ENCODE peak calls at places on chromosome 2, in six cellular contexts. Q is upper lobe of right lung, H is mammary epithelial cell, B is psoas muscle, O is endodermal cell, N is astrocyte. P is an unnamed sample. For H3K36me3, the result is how much of the 10 kb centered on the place peaks cover.

GRCh38 chr2:127154985-127155650 is 48.2 kb upstream of the BIN1 start:
- DNase-seq in Q (no peak), H (no peak), B (peak), O (no peak), N (peak), P (no peak)

GRCh38 chr2:185835974-185836373 is 97.4 kb downstream of the FSIP2 start:
- DNase-seq in Q (no peak), H (no peak), B (no peak), O (no peak), N (no peak), P (no peak)

GRCh38 chr2:217277646-217278048 is 417.8 kb upstream of the TNP1 start:
- DNase-seq in Q (no peak), H (peak), B (peak), O (no peak), N (peak), P (no peak)

GRCh38 chr2:23350026-23350791 is 34.8 kb upstream of the KLHL29 start:
- DNase-seq in Q (no peak), H (no peak), B (peak), O (peak), N (no peak), P (no peak)

GRCh38 chr2:128868686-128869551 is 550.3 kb upstream of the HS6ST1 start:
- DNase-seq in Q (no peak), H (peak), B (no peak), O (no peak), N (peak), P (no peak)

GRCh38 chr2:9033385-9034175 is 30.1 kb upstream of the MBOAT2 start:
- DNase-seq in Q (no peak), H (no peak), B (no peak), O (peak), N (peak), P (peak)

GRCh38 chr2:208782097-208782496 is 375.5 kb downstream of the PTH2R start:
- DNase-seq in Q (no peak), H (no peak), B (no peak), O (no peak), N (no peak), P (no peak)

GRCh38 chr2:217402622-217403383 is 542.9 kb upstream of the TNP1 start:
- DNase-seq in Q (no peak), H (peak), B (no peak), O (no peak), N (no peak), P (no peak)

GRCh38 chr2:233409286-233409991 is 55.1 kb downstream of the DGKD start:
- DNase-seq in Q (no peak), H (no peak), B (no peak), O (no peak), N (no peak), P (no peak)

GRCh38 chr2:185187421-185187820 is 551.2 kb upstream of the FSIP2 start:
- DNase-seq in Q (no peak), H (peak), B (no peak), O (no peak), N (no peak), P (no peak)

GRCh38 chr2:95024960-95025405 is 525 bp upstream of the MAL start:
- DNase-seq in Q (no peak), H (no peak), B (no peak), O (peak), N (no peak), P (no peak)

GRCh38 chr2:32068-32467 is 14.2 kb downstream of the FAM110C start:
- DNase-seq in Q (no peak), H (no peak), B (no peak), O (no peak), N (no peak), P (no peak)

DNA sequence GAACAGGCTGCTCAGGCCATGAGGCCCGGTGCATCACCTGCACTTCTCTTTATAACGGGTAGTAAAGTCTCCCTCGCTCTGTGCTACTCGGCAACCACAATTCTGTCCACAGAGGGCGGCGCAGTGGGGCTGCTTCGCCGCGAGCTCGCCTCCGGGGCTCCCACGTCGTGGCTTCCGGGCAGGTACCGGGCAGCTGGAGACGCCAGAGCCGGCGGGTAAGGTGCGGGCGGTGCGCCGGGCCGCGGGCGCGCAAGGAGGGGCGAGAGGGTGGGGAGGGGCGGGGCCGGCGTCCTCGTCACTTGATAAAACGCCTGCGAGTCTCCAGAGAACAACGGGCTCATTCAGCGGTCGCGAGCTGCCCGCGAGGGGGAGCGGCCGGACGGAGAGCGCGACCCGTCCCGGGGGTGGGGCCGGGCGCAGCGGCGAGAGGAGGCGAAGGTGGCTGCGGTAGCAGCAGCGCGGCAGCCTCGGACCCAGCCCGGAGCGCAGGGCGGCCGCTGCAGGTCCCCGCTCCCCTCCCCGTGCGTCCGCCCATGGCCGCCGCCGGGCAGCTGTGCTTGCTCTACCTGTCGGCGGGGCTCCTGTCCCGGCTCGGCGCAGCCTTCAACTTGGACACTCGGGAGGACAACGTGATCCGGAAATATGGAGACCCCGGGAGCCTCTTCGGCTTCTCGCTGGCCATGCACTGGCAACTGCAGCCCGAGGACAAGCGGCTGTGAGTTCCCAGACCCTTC is at the start of gene ITGA6:
- DNase-seq in Q (peak), H (peak), B (peak), O (peak), N (peak), P (peak)
- TF ChIP-seq CTCF in Q (peak), H (peak), B (peak), O (peak), N (no peak), P (peak)

GRCh38 chr2:27445155-27445554 is 3.0 kb downstream of the KRTCAP3 start:
- DNase-seq in Q (no peak), H (no peak), B (no peak), O (no peak), N (no peak), P (no peak)
- H3K36me3 ChIP-seq in Q (under half), H (under half), B (under half), O (under half), N (under half), P (half or more)

DNA sequence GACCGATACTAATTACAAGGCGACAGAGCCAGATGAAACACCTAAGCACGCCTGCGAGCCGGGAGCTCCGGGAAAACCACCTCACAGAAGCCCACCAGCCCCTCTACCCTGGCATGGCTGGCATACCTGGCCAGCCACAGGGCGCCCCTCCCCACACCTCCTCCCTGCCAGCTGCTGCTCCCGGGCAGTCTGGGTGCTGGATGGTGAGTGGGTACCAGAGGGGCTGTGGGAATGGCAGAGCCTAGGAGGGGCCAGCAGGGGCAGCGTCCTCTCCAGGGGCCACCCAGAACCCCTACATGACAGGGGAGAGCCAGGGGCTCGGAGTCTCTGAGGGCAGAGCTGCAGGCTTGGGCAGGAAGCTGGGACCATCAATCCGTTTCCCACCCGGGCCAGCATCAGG is 58.7 kb upstream of the GPC1 start:
- DNase-seq in Q (no peak), H (no peak), B (no peak), O (no peak), N (no peak), P (no peak)
- TF ChIP-seq CTCF in Q (no peak), H (no peak), B (no peak), O (peak), N (no peak), P (peak)

DNA sequence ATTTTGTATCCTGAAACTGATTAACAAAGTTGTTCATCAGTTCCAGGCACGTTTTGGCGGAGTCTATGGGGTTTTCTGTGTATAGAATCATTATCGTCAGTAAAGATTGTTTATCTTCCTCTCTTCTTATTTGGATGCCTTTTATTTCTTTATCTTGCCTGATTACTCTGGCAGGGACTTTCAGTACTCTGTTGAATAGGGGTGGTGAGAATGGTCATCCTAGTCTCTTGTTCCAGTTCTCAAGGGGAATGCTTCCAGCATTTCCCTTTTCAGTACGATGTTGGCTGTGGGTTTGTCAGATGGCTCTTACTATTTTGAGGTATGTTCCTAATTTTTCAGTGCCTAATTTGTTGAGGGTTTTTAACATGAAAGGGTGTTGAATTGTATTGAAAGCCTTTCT is 14.0 kb upstream of the SPDYA start:
- DNase-seq in Q (no peak), H (no peak), B (no peak), O (no peak), N (no peak), P (no peak)
- H3K36me3 ChIP-seq in Q (half or more), H (under half), B (under half), O (half or more), N (under half), P (half or more)

DNA sequence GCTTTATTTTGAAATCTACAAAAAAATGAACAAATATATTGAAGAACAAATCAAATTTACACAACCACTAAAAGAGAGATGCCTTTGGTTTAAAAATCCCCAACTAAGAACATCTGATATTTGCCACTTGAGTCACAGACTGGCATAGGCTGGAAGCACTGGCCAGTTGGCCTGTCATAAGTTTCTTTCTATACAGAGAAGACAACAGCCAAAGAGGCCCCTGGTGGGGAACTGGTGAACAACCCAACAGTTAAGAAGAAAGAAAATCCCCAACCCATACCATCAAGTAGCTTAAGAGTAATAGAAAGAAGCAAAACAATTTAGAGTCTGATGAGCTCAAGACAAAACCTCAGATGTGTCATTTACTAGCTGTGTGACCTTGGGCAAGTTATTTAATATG is 45.5 kb downstream of the OSR1 start:
- DNase-seq in Q (no peak), H (peak), B (no peak), O (peak), N (peak), P (peak)
- TF ChIP-seq CTCF in Q (peak), H (peak), B (peak), O (peak), N (peak), P (peak)

GRCh38 chr2:61183815-61184214 is 21.8 kb downstream of the C2orf74 start:
- DNase-seq in Q (no peak), H (no peak), B (no peak), O (no peak), N (no peak), P (no peak)

GRCh38 chr2:61182059-61182383 is 20.0 kb downstream of the C2orf74 start:
- DNase-seq in Q (no peak), H (no peak), B (no peak), O (no peak), N (no peak), P (no peak)

GRCh38 chr2:61185329-61185728 is 23.3 kb downstream of the C2orf74 start:
- DNase-seq in Q (no peak), H (no peak), B (no peak), O (no peak), N (no peak), P (no peak)

GRCh38 chr2:61181382-61182058 is 19.5 kb downstream of the C2orf74 start:
- DNase-seq in Q (no peak), H (no peak), B (no peak), O (no peak), N (no peak), P (no peak)

DNA sequence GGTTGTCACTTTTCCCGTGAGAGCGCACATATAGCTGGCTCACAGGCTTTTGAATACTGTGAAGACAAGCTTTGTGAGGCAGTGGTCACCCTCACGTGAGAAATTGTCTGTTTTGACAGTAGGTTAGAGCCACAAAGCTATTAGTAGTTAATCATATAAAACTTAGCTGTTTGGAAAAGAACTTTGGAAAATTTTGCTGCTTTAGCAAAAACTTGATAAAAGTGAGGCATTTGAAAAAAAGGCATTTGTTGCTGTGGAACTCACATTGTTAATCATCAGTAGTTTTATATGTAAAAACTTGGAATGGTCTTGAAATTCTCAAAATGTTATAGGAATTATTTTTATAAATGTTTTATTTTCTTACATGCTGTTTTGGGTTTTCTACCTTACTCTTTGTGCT is 22.3 kb downstream of the C2orf74 start:
- DNase-seq in Q (no peak), H (no peak), B (no peak), O (no peak), N (no peak), P (no peak)
- H3K36me3 ChIP-seq in Q (half or more), H (half or more), B (under half), O (half or more), N (half or more), P (half or more)

GRCh38 chr2:46327627-46328026 is 30.4 kb downstream of the EPAS1 start:
- DNase-seq in Q (no peak), H (no peak), B (no peak), O (peak), N (no peak), P (no peak)
- TF ChIP-seq CTCF in Q (peak), H (no peak), B (no peak), O (peak), N (no peak), P (peak)

DNA sequence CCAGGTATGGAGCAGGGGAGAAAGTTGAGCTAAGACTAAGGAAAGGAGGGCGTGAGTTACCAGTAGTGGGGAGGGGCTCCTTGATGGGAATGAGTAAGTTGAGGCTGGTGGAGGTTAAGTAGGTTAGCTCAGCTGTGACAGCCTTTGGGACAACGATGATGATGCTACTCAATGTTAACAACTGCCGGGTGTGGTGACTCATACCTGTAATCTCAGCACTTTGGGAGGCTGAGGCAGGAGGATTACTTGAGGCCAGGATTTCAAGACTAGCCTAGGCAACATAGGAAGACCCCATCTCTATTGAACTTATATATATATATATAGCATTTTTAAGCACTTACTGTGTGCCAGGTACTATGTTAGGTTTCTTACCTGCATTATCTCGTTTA is 48.4 kb downstream of the HK2 start:
- DNase-seq in Q (no peak), H (no peak), B (no peak), O (no peak), N (no peak), P (no peak)
- H3K36me3 ChIP-seq in Q (half or more), H (half or more), B (under half), O (half or more), N (under half), P (half or more)

DNA sequence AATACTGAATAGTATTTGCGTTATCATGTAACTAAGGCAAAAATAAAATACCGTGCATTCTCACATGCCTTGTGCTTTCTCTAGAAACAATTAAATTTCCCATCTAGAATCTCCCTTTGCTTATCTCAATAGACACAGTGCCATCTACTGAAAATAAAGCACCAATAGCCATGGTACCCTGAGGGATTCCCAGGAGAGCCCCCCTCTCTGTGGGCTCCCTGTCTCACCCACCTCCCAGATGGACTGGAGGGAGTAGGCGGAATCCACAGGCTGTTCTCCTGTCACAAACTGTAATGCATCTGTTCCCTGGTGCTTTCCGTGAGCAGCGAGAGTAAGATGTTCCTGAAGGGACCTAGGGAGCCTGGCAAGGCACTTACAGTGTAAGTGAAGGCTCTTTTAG is 112.4 kb upstream of the UPP2 start:
- DNase-seq in Q (no peak), H (no peak), B (no peak), O (no peak), N (no peak), P (no peak)
- TF ChIP-seq CTCF in Q (no peak), H (no peak), B (no peak), O (no peak), N (no peak), P (no peak)

GRCh38 chr2:26776195-26776594 is 9.7 kb upstream of the CENPA start:
- DNase-seq in Q (no peak), H (no peak), B (no peak), O (no peak), N (no peak), P (no peak)
- H3K36me3 ChIP-seq in Q (half or more), H (under half), B (under half), O (under half), N (under half), P (half or more)